ENCODE peak calls at places on chromosomes 16 and 17, in five cellular contexts. Y is activated T-helper 1 cell treated with anti-CD3 and anti-CD28 coated beads, Interleukin-12 subunit alpha, Interleukin-12 subunit beta, Interleukin-2, Interleukin-4 antibody, amounts not matched to agents 30 ng/mL and 10 ng/mL and 1 ng/mL, durations not matched to agents 14 hours and 24 hours and 36 hours; Z is foreskin fibroblast; S is AG08396; E is omental fat pad. G is an unnamed sample.

GRCh38 chr16:27461483-27462171 is 59.7 kb downstream of the IL21R start:
- DNase-seq in S (no peak), Y (no peak), E (no peak), Z (peak; percentile 58), G (no peak)

GRCh38 chr17:76529643-76530488 is 7.6 kb downstream of the CYGB start:
- DNase-seq in S (peak; percentile 75), Z (peak; percentile 95), E (peak; percentile 37), Y (no peak), G (peak; percentile 74)

GRCh38 chr17:75288784-75289121 is 480 bp downstream of the SLC25A19 start:
- DNase-seq in E (no peak), Z (no peak), S (no peak), Y (peak; percentile 34), G (no peak)

GRCh38 chr17:73625975-73626706 is 18.1 kb downstream of the SDK2 start:
- DNase-seq in E (no peak), Y (no peak), S (no peak), Z (no peak), G (no peak)

GRCh38 chr17:19744922-19745757 is 3.0 kb downstream of the ALDH3A1 start:
- DNase-seq in Z (peak; percentile 82), Y (peak; percentile 73), S (peak; percentile 85), E (peak; percentile 94), G (peak; percentile 98)

GRCh38 chr17:7839890-7840260 is 5.9 kb downstream of the KDM6B start:
- DNase-seq in Z (peak; percentile 68), E (no peak), S (no peak), Y (no peak), G (peak; percentile 76)

GRCh38 chr16:1174477-1175357 is 21.8 kb downstream of the CACNA1H start:
- DNase-seq in Y (no peak), Z (peak; percentile 11), E (no peak), S (peak; percentile 84), G (no peak)

GRCh38 chr17:34756670-34757021 is 177.3 kb downstream of the TMEM132E start:
- DNase-seq in Z (no peak), Y (no peak), E (no peak), S (no peak), G (no peak)